ENCODE peak calls at places on chromosomes 3 and 15, in ten cellular contexts. One of them, this sample, is unnamed.

GRCh38 chr15:60086676-60087446 is 82.8 kb downstream of the FOXB1 start:
- DNase-seq in heart right ventricle: no peak
- DNase-seq in effector memory CD4-positive, alpha-beta T cell: no peak
- DNase-seq in cardiac muscle cell: no peak
- DNase-seq in tibial artery: no peak
- DNase-seq in A549: no peak
- DNase-seq in tibial nerve: no peak
- DNase-seq in coronary artery: no peak
- DNase-seq in mammary epithelial cell: no peak
- DNase-seq in psoas muscle: no peak
- DNase-seq in this sample: peak

GRCh38 chr3:141454906-141455602 is 31.8 kb upstream of the RASA2 start:
- DNase-seq in A549: peak
- DNase-seq in tibial artery: no peak
- DNase-seq in coronary artery: no peak
- DNase-seq in tibial nerve: no peak
- DNase-seq in mammary epithelial cell: peak
- DNase-seq in effector memory CD4-positive, alpha-beta T cell: no peak
- DNase-seq in cardiac muscle cell: peak
- DNase-seq in heart right ventricle: no peak
- DNase-seq in psoas muscle: no peak
- DNase-seq in this sample: peak

GRCh38 chr3:114011059-114011797 is 45.1 kb downstream of the CCDC191 start:
- DNase-seq in psoas muscle: no peak
- DNase-seq in coronary artery: no peak
- DNase-seq in effector memory CD4-positive, alpha-beta T cell: no peak
- DNase-seq in tibial nerve: no peak
- DNase-seq in heart right ventricle: no peak
- DNase-seq in mammary epithelial cell: no peak
- DNase-seq in tibial artery: no peak
- DNase-seq in A549: no peak
- DNase-seq in cardiac muscle cell: no peak
- DNase-seq in this sample: no peak

GRCh38 chr3:129485681-129486056 is 42.8 kb upstream of the RHO start:
- DNase-seq in heart right ventricle: peak
- DNase-seq in coronary artery: peak
- DNase-seq in psoas muscle: peak
- DNase-seq in tibial artery: peak
- DNase-seq in tibial nerve: peak
- DNase-seq in effector memory CD4-positive, alpha-beta T cell: no peak
- DNase-seq in cardiac muscle cell: peak
- DNase-seq in mammary epithelial cell: peak
- DNase-seq in A549: no peak
- DNase-seq in this sample: peak

GRCh38 chr3:54859204-54859603 is 68.7 kb downstream of the LRTM1 start:
- DNase-seq in effector memory CD4-positive, alpha-beta T cell: no peak
- DNase-seq in mammary epithelial cell: peak
- DNase-seq in cardiac muscle cell: peak
- DNase-seq in heart right ventricle: no peak
- DNase-seq in psoas muscle: no peak
- DNase-seq in tibial artery: no peak
- DNase-seq in A549: no peak
- DNase-seq in tibial nerve: no peak
- DNase-seq in coronary artery: no peak
- DNase-seq in this sample: no peak

GRCh38 chr3:145094355-145094941 is 1066.5 kb downstream of the PLOD2 start:
- DNase-seq in psoas muscle: no peak
- DNase-seq in effector memory CD4-positive, alpha-beta T cell: no peak
- DNase-seq in mammary epithelial cell: peak
- DNase-seq in A549: peak
- DNase-seq in cardiac muscle cell: peak
- DNase-seq in coronary artery: no peak
- DNase-seq in tibial artery: no peak
- DNase-seq in heart right ventricle: no peak
- DNase-seq in tibial nerve: no peak
- DNase-seq in this sample: peak

GRCh38 chr3:64229903-64230302 is 4.6 kb upstream of the PRICKLE2 start:
- DNase-seq in psoas muscle: no peak
- DNase-seq in coronary artery: no peak
- DNase-seq in heart right ventricle: no peak
- DNase-seq in A549: no peak
- DNase-seq in tibial artery: no peak
- DNase-seq in mammary epithelial cell: peak
- DNase-seq in cardiac muscle cell: peak
- DNase-seq in tibial nerve: no peak
- DNase-seq in effector memory CD4-positive, alpha-beta T cell: no peak
- DNase-seq in this sample: no peak

GRCh38 chr3:187739125-187739560 is 6.1 kb downstream of the BCL6 start:
- DNase-seq in heart right ventricle: peak
- DNase-seq in coronary artery: peak
- DNase-seq in tibial artery: no peak
- DNase-seq in effector memory CD4-positive, alpha-beta T cell: no peak
- DNase-seq in A549: no peak
- DNase-seq in cardiac muscle cell: no peak
- DNase-seq in tibial nerve: no peak
- DNase-seq in psoas muscle: peak
- DNase-seq in mammary epithelial cell: no peak
- DNase-seq in this sample: no peak

GRCh38 chr3:69563968-69564367 is 175.3 kb upstream of the MITF start:
- DNase-seq in heart right ventricle: no peak
- DNase-seq in effector memory CD4-positive, alpha-beta T cell: no peak
- DNase-seq in A549: no peak
- DNase-seq in psoas muscle: no peak
- DNase-seq in tibial artery: no peak
- DNase-seq in tibial nerve: no peak
- DNase-seq in cardiac muscle cell: no peak
- DNase-seq in mammary epithelial cell: no peak
- DNase-seq in coronary artery: no peak
- DNase-seq in this sample: no peak

DNA sequence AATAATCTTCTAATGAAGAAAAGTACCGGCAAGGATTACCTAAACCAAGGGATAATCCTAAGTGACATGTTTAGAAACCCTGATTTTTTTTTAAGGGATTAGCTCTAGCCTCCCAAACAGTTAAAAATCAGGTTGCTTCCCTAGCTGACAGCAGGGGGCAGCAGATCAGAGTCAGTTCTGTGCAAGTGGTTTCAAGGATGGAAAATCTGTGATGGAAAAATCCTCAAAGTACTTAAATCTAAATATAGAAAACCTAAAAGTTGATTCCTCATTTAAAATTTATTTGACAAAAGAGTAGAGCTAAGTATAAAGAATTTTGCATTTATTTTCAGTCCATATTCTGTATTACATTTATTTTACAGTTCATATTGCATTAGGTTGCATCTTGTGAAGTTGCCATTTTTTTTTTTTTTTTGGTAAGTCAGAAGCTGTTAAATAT is 107.6 kb downstream of the PEX5L start:
- DNase-seq in cardiac muscle cell: peak
- DNase-seq in effector memory CD4-positive, alpha-beta T cell: peak
- DNase-seq in tibial nerve: peak
- DNase-seq in heart right ventricle: no peak
- DNase-seq in psoas muscle: peak
- DNase-seq in tibial artery: peak
- DNase-seq in mammary epithelial cell: peak
- DNase-seq in A549: peak
- DNase-seq in coronary artery: no peak
- DNase-seq in this sample: peak
- H3K27ac ChIP-seq in cardiac muscle cell: no peak
- H3K27ac ChIP-seq in effector memory CD4-positive, alpha-beta T cell: no peak
- H3K27ac ChIP-seq in tibial nerve: no peak
- H3K27ac ChIP-seq in heart right ventricle: no peak
- H3K27ac ChIP-seq in psoas muscle: no peak
- H3K27ac ChIP-seq in tibial artery: no peak
- H3K27ac ChIP-seq in mammary epithelial cell: no peak
- H3K27ac ChIP-seq in A549: no peak
- H3K27ac ChIP-seq in coronary artery: no peak
- H3K27ac ChIP-seq in this sample: no peak

DNA sequence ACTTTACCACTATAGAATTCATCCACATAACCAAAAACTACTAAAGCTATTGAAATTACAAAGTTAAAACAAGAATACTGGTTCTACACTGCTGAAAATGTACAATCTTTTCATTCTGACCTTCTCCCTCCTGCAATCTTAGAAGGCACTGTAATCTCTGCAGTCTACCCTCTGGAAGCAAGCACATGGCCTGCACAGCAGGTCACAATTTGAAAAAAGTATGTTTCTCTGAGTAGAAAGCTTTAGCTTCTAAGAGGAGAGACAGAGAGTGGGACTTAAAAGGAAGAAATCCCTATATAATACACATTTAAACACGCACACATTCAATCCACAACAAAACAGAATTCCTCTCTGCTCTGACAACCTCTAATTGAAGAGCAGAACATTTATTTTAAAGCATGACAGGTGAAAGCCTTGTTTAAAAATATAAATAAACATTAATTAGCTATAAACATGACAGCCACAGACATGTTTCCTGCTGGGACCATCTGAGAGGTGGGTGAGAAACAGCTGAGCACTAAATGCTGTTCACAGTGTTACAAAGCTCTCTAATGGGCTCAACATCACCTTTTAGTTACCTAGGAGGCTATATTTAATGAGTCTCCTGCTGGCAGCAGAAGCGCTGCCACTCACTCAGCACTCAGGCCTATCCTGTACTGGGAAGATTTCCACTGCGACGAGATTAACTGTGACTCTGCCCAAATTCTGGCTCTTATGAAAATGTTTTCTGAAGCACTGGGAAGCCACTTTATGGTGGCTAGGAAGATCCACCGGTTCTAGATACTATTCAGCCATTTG is 447.5 kb downstream of the AGBL1 start:
- DNase-seq in effector memory CD4-positive, alpha-beta T cell: no peak
- DNase-seq in tibial artery: no peak
- DNase-seq in coronary artery: no peak
- DNase-seq in psoas muscle: no peak
- DNase-seq in tibial nerve: no peak
- DNase-seq in A549: no peak
- DNase-seq in cardiac muscle cell: no peak
- DNase-seq in heart right ventricle: no peak
- DNase-seq in mammary epithelial cell: no peak
- DNase-seq in this sample: no peak
- H3K27ac ChIP-seq in effector memory CD4-positive, alpha-beta T cell: no peak
- H3K27ac ChIP-seq in tibial artery: no peak
- H3K27ac ChIP-seq in coronary artery: no peak
- H3K27ac ChIP-seq in psoas muscle: no peak
- H3K27ac ChIP-seq in tibial nerve: no peak
- H3K27ac ChIP-seq in A549: no peak
- H3K27ac ChIP-seq in cardiac muscle cell: no peak
- H3K27ac ChIP-seq in heart right ventricle: no peak
- H3K27ac ChIP-seq in mammary epithelial cell: no peak
- H3K27ac ChIP-seq in this sample: no peak

GRCh38 chr15:86060614-86061125 is 19.0 kb upstream of the AGBL1 start:
- DNase-seq in heart right ventricle: no peak
- DNase-seq in A549: no peak
- DNase-seq in cardiac muscle cell: no peak
- DNase-seq in psoas muscle: no peak
- DNase-seq in mammary epithelial cell: no peak
- DNase-seq in effector memory CD4-positive, alpha-beta T cell: no peak
- DNase-seq in tibial artery: no peak
- DNase-seq in tibial nerve: peak
- DNase-seq in coronary artery: no peak
- DNase-seq in this sample: no peak

GRCh38 chr15:86063328-86064180 is 16.1 kb upstream of the AGBL1 start:
- DNase-seq in psoas muscle: no peak
- DNase-seq in mammary epithelial cell: no peak
- DNase-seq in tibial nerve: no peak
- DNase-seq in A549: no peak
- DNase-seq in effector memory CD4-positive, alpha-beta T cell: no peak
- DNase-seq in cardiac muscle cell: no peak
- DNase-seq in tibial artery: no peak
- DNase-seq in heart right ventricle: no peak
- DNase-seq in coronary artery: no peak
- DNase-seq in this sample: no peak

GRCh38 chr15:86061581-86061980 is 18.1 kb upstream of the AGBL1 start:
- DNase-seq in tibial nerve: no peak
- DNase-seq in heart right ventricle: no peak
- DNase-seq in cardiac muscle cell: no peak
- DNase-seq in coronary artery: no peak
- DNase-seq in A549: no peak
- DNase-seq in mammary epithelial cell: no peak
- DNase-seq in psoas muscle: peak
- DNase-seq in effector memory CD4-positive, alpha-beta T cell: no peak
- DNase-seq in tibial artery: no peak
- DNase-seq in this sample: no peak

GRCh38 chr15:86064326-86064725 is 15.3 kb upstream of the AGBL1 start:
- DNase-seq in psoas muscle: no peak
- DNase-seq in tibial nerve: no peak
- DNase-seq in heart right ventricle: no peak
- DNase-seq in mammary epithelial cell: no peak
- DNase-seq in A549: no peak
- DNase-seq in coronary artery: no peak
- DNase-seq in cardiac muscle cell: no peak
- DNase-seq in effector memory CD4-positive, alpha-beta T cell: no peak
- DNase-seq in tibial artery: no peak
- DNase-seq in this sample: no peak

DNA sequence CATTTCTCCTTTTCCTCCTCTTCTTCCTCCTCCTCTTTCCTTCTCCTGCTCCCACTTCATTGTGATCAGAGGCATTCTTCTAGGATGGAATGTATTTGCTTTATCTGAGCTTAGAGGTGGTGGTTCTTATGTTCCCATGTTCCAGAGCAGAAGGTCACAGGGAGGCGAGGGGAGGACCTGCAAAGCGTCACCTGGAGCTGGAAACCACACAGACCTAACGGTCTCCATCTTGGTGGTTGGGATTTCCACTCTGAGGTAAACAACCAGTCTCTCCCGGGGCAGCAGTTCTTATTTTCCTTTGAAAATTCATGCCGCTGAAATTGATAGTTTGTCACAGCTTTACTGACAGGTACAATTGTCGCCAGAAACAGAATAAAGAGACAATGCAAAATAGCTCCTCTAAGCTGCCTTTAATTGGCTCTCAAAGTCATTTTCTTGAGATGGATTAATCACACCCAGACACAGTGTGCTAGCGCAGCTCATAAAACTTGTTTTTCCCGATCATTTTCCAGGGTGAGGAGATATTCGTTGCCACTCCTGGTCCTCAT is 17.0 kb upstream of the AGBL1 start:
- DNase-seq in A549: no peak
- DNase-seq in heart right ventricle: no peak
- DNase-seq in mammary epithelial cell: no peak
- DNase-seq in psoas muscle: no peak
- DNase-seq in cardiac muscle cell: no peak
- DNase-seq in tibial artery: no peak
- DNase-seq in effector memory CD4-positive, alpha-beta T cell: no peak
- DNase-seq in tibial nerve: no peak
- DNase-seq in coronary artery: no peak
- DNase-seq in this sample: no peak
- H3K27ac ChIP-seq in A549: no peak
- H3K27ac ChIP-seq in heart right ventricle: no peak
- H3K27ac ChIP-seq in mammary epithelial cell: no peak
- H3K27ac ChIP-seq in psoas muscle: no peak
- H3K27ac ChIP-seq in cardiac muscle cell: no peak
- H3K27ac ChIP-seq in tibial artery: no peak
- H3K27ac ChIP-seq in effector memory CD4-positive, alpha-beta T cell: no peak
- H3K27ac ChIP-seq in tibial nerve: no peak
- H3K27ac ChIP-seq in coronary artery: no peak
- H3K27ac ChIP-seq in this sample: no peak

DNA sequence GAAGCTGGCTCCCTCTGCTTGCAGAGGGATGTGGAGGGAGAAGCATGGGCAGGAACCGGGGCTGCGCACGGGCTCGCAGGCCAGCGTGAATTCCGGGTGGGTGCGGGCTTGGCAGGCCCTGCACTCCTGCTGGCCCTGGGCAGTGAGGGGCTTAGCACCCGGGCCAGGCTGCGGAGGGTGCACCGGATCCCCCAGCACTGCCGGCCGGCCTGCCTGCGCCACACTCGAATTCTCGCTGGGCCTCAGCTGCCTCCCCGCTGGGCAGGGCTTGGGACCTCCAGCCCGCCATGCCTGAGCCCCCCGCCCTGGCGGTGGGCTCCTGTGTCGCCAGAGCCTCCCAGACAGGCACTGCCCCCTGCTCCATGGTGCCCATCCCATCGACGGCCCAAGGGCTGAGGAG is 47.6 kb upstream of the SPATA12 start:
- DNase-seq in tibial nerve: no peak
- DNase-seq in coronary artery: no peak
- DNase-seq in effector memory CD4-positive, alpha-beta T cell: no peak
- DNase-seq in A549: no peak
- DNase-seq in tibial artery: no peak
- DNase-seq in psoas muscle: no peak
- DNase-seq in cardiac muscle cell: no peak
- DNase-seq in mammary epithelial cell: no peak
- DNase-seq in heart right ventricle: no peak
- DNase-seq in this sample: no peak
- H3K27ac ChIP-seq in tibial nerve: no peak
- H3K27ac ChIP-seq in coronary artery: no peak
- H3K27ac ChIP-seq in effector memory CD4-positive, alpha-beta T cell: no peak
- H3K27ac ChIP-seq in A549: no peak
- H3K27ac ChIP-seq in tibial artery: no peak
- H3K27ac ChIP-seq in psoas muscle: no peak
- H3K27ac ChIP-seq in cardiac muscle cell: no peak
- H3K27ac ChIP-seq in mammary epithelial cell: no peak
- H3K27ac ChIP-seq in heart right ventricle: no peak
- H3K27ac ChIP-seq in this sample: no peak

This sample was measured in adrenal gland.